ENCODE peak calls at places on chromosomes 2 and 18, in seven cellular contexts. M is sigmoid colon, Z is upper lobe of left lung, S is A549, K is adrenal gland, F is K562, H is NB4. L is an unnamed sample.

GRCh38 chr2:26807788-26808460 is 22.1 kb downstream of the CENPA start:
- DNase-seq in H (no peak), K (no peak), M (no peak), F (no peak), Z (no peak), S (no peak), L (no peak)

GRCh38 chr2:75982750-75983149 is 272.0 kb upstream of the GCFC2 start:
- DNase-seq in M (no peak), H (no peak), Z (no peak), K (no peak), F (no peak), S (no peak), L (no peak)

GRCh38 chr2:148526509-148527346 is 117.8 kb upstream of the EPC2 start:
- DNase-seq in F (no peak), K (no peak), S (no peak), Z (no peak), M (no peak), H (no peak), L (no peak)

GRCh38 chr2:29225814-29226213 is 110.6 kb downstream of the CLIP4 start:
- DNase-seq in S (no peak), M (peak), F (no peak), Z (no peak), K (no peak), H (no peak), L (no peak)

GRCh38 chr2:38605298-38605830 is 2.6 kb upstream of the HNRNPLL start:
- DNase-seq in K (no peak), S (no peak), Z (no peak), F (no peak), M (no peak), H (no peak), L (no peak)

GRCh38 chr2:226644342-226644957 is 155.2 kb downstream of the IRS1 start:
- DNase-seq in H (no peak), Z (no peak), K (no peak), M (no peak), F (no peak), S (no peak), L (no peak)

GRCh38 chr18:57627488-57627887 is 5.9 kb upstream of the NARS1 start:
- DNase-seq in S (no peak), K (no peak), M (no peak), F (no peak), Z (no peak), H (no peak), L (no peak)

GRCh38 chr2:35989523-35989922 is 366.1 kb upstream of the CRIM1 start:
- DNase-seq in Z (no peak), H (peak), M (no peak), K (no peak), S (peak), F (no peak), L (no peak)

GRCh38 chr2:68907923-68908253 is 36.7 kb upstream of the BMP10 start:
- DNase-seq in K (no peak), S (no peak), Z (no peak), F (no peak), H (no peak), M (no peak), L (no peak)

GRCh38 chr2:68907232-68907922 is 36.2 kb upstream of the BMP10 start:
- DNase-seq in Z (no peak), F (no peak), M (no peak), H (peak), S (no peak), K (no peak), L (no peak)

GRCh38 chr2:68909793-68910674 is 38.8 kb upstream of the BMP10 start:
- DNase-seq in F (peak), K (peak), Z (no peak), S (peak), M (peak), H (peak), L (peak)

GRCh38 chr2:68911246-68911645 is 40.0 kb upstream of the BMP10 start:
- DNase-seq in S (no peak), M (no peak), Z (no peak), H (no peak), K (no peak), F (no peak), L (no peak)

DNA sequence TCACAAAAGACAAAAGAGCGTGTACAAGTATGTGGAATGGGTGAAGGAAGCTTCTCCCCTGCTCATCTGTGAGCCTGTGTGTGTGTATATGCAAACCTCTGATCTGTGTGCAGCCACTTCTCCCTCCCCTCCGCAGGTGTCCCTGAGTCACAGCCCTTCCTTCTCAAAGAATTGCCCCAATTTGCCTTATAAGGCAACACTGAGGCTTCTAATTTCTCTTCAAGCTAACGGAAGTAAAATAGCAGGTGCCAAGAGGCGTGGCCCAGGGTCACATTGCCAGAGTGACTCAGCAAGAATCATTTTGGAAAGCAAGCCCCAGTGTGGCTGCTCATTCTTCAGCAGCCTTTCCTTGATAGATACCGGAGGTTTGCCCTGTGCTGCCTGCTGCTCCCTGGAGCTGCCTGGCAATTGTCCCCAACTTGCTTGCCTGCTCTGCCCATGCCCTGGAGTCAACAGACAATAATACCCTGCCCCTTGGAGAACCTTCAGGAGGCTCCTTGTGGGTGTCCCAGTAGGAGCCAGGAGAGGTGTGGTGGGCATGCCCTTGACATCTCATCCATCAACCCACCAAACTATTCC is 37.3 kb upstream of the BMP10 start:
- DNase-seq in K (peak), F (peak), Z (no peak), H (peak), M (peak), S (peak), L (peak)
- TF ChIP-seq POLR2A in K (no peak), F (no peak), Z (no peak), H (peak), M (no peak), S (no peak), L (no peak)

GRCh38 chr2:68734688-68735525 is at the start of gene ARHGAP25:
- DNase-seq in K (no peak), F (no peak), M (no peak), H (peak), S (no peak), Z (no peak), L (no peak)
- TF ChIP-seq POLR2A in K (no peak), F (no peak), M (no peak), H (peak), S (no peak), Z (no peak), L (no peak)

GRCh38 chr18:8623549-8624106 is 14.4 kb downstream of the RAB12 start:
- DNase-seq in H (peak), Z (peak), M (no peak), K (no peak), S (no peak), F (no peak), L (no peak)
- TF ChIP-seq POLR2A in H (no peak), Z (no peak), M (no peak), K (no peak), S (no peak), F (no peak), L (no peak)

GRCh38 chr2:99141110-99142108 is at the start of gene C2orf15:
- DNase-seq in S (peak), K (peak), Z (peak), M (peak), H (peak), F (peak), L (peak)
- TF ChIP-seq POLR2A in S (no peak), K (peak), Z (no peak), M (no peak), H (peak), F (peak), L (peak)

L was measured in breast epithelium.